ENCODE peak calls at places on chromosomes 6 and 20, in ten cellular contexts. N is lower lobe of right lung, P is lower leg skin, R is GM12865, T is HCT116, W is PC-3, K is breast epithelium, H is GM12864, J is fibroblast of mammary gland, B is IMR-90. O is an unnamed sample.
A peak's percentile ranks its signal among the peaks of the same experiment; 100 is the strongest.

GRCh38 chr6:151263967-151264366 is 24.2 kb downstream of the AKAP12 start:
- DNase-seq in R (no peak), T (no peak), P (no peak), B (no peak), J (peak; percentile 45), W (no peak), H (no peak), N (no peak), K (no peak), O (no peak)

GRCh38 chr6:24205020-24205492 is 79.0 kb downstream of the NRSN1 start:
- DNase-seq in W (peak; percentile 78), K (no peak), P (no peak), N (no peak), T (peak; percentile 28), B (peak; percentile 38), H (no peak), R (peak; percentile 44), J (peak; percentile 54), O (no peak)

GRCh38 chr20:10665027-10665561 is 8.7 kb downstream of the JAG1 start:
- DNase-seq in R (no peak), B (peak; percentile 33), P (peak; percentile 7), W (no peak), K (no peak), J (no peak), H (no peak), N (no peak), T (no peak), O (no peak)

GRCh38 chr6:138847884-138848283 is 52.0 kb downstream of the ECT2L start:
- DNase-seq in P (no peak), W (no peak), B (peak; percentile 12), R (no peak), J (peak; percentile 6), H (no peak), T (no peak), K (no peak), N (no peak), O (no peak)

GRCh38 chr20:58389324-58389967 is 417 bp downstream of the VAPB start:
- DNase-seq in W (peak; percentile 52), B (peak; percentile 32), T (no peak), R (peak; percentile 70), J (peak; percentile 19), N (no peak), H (no peak), P (no peak), K (no peak), O (no peak)

GRCh38 chr6:160400426-160400825 is 52.2 kb downstream of the SLC22A3 start:
- DNase-seq in H (no peak), P (no peak), N (no peak), K (no peak), W (no peak), R (peak; percentile 7), T (no peak), B (no peak), J (peak; percentile 59), O (no peak)

GRCh38 chr6:49634811-49635159 is 1.9 kb downstream of the RHAG start:
- DNase-seq in H (no peak), K (no peak), B (no peak), P (no peak), T (no peak), R (no peak), J (no peak), W (no peak), N (no peak), O (no peak)

GRCh38 chr6:57113105-57113504 is 23.1 kb downstream of the ZNF451 start:
- DNase-seq in N (no peak), P (no peak), J (no peak), K (no peak), T (no peak), H (no peak), R (no peak), B (no peak), W (no peak), O (no peak)

DNA sequence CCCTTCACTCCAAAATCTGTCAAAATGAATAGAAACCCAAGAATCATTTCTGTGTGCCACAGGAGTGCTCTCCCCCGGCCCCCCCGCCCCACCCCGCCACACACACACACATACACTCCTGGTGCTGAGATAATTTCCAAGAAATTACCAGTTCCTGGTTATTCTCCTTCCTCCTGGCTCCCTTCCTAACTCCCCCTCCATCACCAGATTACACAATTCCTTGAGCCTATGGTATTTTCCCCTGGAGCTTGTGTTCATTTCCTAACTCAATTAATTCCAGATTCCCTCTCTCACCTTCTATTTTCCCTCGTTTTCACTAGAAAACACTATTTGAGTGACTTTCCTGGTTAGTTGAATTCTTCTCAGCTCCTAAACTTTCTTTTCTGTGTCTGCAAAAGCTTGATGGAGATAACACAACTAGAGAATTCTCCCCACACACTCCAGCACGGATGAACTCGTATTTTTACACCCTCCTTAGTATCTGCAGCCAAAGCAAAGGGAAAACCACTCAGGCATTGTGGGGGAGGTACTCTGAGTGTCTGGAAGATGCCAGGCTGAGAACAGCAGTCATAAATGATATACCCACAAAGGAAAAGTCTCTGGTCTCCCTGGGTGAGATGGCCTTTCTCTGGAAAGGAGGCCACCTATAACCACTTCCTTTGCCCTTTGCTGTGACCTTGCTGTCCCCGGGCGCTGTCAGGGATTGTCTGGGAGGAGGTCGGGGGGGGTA is 1.9 kb upstream of the SLC24A3 start:
- DNase-seq in R (no peak), N (no peak), J (peak; percentile 52), B (no peak), P (no peak), T (no peak), W (no peak), K (peak; percentile 49), H (no peak), O (no peak)
- H3K4me3 ChIP-seq in R (no peak overlapping the region), N (no peak overlapping the region), J (no peak overlapping the region), B (no peak overlapping the region), P (no peak overlapping the region), T (no peak overlapping the region), W (no peak overlapping the region), K (peak overlapping the region; percentile 65), H (no peak overlapping the region), O (no peak overlapping the region)

GRCh38 chr6:156279306-156279969 is 497.7 kb upstream of the ARID1B start:
- DNase-seq in J (no peak), P (no peak), R (peak; percentile 75), W (no peak), T (no peak), K (no peak), B (no peak), H (peak; percentile 56), N (no peak), O (no peak)
- H3K4me3 ChIP-seq in J (no peak overlapping the region), P (no peak overlapping the region), R (no peak overlapping the region), W (no peak overlapping the region), T (no peak overlapping the region), K (no peak overlapping the region), B (no peak overlapping the region), H (no peak overlapping the region), N (no peak overlapping the region), O (no peak overlapping the region)

GRCh38 chr20:35838213-35838612 is 66.4 kb downstream of the PHF20 start:
- DNase-seq in R (no peak), N (no peak), P (no peak), T (no peak), H (no peak), B (no peak), K (no peak), W (no peak), J (no peak), O (no peak)

GRCh38 chr20:35842361-35842760 is 70.5 kb downstream of the PHF20 start:
- DNase-seq in J (no peak), N (no peak), K (no peak), W (no peak), B (no peak), H (no peak), P (no peak), T (no peak), R (no peak), O (no peak)

GRCh38 chr20:35837577-35838195 is 65.9 kb downstream of the PHF20 start:
- DNase-seq in H (no peak), W (no peak), R (no peak), J (peak; percentile 25), K (no peak), T (no peak), P (peak; percentile 60), B (peak; percentile 31), N (no peak), O (no peak)

GRCh38 chr20:35839891-35840290 is 68.1 kb downstream of the PHF20 start:
- DNase-seq in W (no peak), P (no peak), R (no peak), H (no peak), J (no peak), T (no peak), K (no peak), N (no peak), B (no peak), O (no peak)

GRCh38 chr20:35840403-35840802 is 68.6 kb downstream of the PHF20 start:
- DNase-seq in P (peak; percentile 79), H (no peak), J (no peak), N (no peak), B (no peak), K (no peak), T (no peak), W (no peak), R (no peak), O (no peak)
- H3K4me3 ChIP-seq in P (no peak overlapping the region), H (no peak overlapping the region), J (no peak overlapping the region), N (no peak overlapping the region), B (no peak overlapping the region), K (no peak overlapping the region), T (no peak overlapping the region), W (no peak overlapping the region), R (no peak overlapping the region), O (no peak overlapping the region)

GRCh38 chr6:27020553-27020880 is 227.0 kb upstream of the PRSS16 start:
- DNase-seq in H (no peak), T (no peak), N (no peak), P (no peak), R (no peak), W (no peak), B (no peak), J (no peak), K (no peak), O (no peak)
- H3K4me3 ChIP-seq in H (no peak overlapping the region), T (peak overlapping the region; percentile 56), N (peak overlapping the region; percentile 72), P (no peak overlapping the region), R (peak overlapping the region; percentile 47), W (peak overlapping the region; percentile 78), B (peak overlapping the region; percentile 74), J (peak overlapping the region; percentile 78), K (peak overlapping the region; percentile 80), O (peak overlapping the region; percentile 86)

DNA sequence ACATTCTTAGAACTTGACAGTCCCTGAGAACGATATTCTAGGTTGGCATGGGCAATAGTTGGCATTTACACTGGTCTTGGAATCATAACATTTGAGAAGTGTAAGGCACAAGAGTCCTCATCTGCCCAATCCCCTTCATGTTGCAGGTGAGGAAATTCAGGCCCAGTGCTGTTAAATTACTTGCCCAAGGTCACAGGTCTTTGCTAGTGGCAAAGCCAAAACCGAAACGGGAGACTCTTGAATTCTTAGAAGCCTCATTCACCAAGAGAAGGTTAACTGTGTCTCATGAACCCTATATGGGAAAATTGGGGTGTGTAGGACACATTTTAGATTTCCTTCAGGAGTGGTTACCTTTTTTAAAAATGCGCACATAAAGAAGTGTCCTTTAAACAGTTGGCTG is 7.2 kb downstream of the E2F3 start:
- DNase-seq in P (no peak), T (no peak), N (no peak), B (no peak), W (no peak), K (no peak), H (no peak), R (peak; percentile 61), J (no peak), O (no peak)
- H3K4me3 ChIP-seq in P (no peak overlapping the region), T (no peak overlapping the region), N (no peak overlapping the region), B (no peak overlapping the region), W (no peak overlapping the region), K (no peak overlapping the region), H (peak overlapping the region; percentile 1), R (peak overlapping the region; percentile 55), J (no peak overlapping the region), O (no peak overlapping the region)